ENCODE peak calls at places on chromosomes 6 and 20, in four cellular contexts. T, R, G and U are unnamed samples.

GRCh38 chr6:152146385-152146784 is 338.9 kb downstream of the ESR1 start:
- DNase-seq in T (no peak), R (peak), G (no peak), U (peak)

GRCh38 chr6:127343753-127344659 is 597 bp upstream of the ECHDC1 start:
- DNase-seq in T (peak), R (peak), G (no peak), U (peak)

GRCh38 chr20:35301426-35301825 is 9.2 kb upstream of the FAM83C start:
- DNase-seq in T (no peak), R (no peak), G (no peak), U (no peak)

GRCh38 chr6:52416629-52417151 is 3.5 kb upstream of the EFHC1 start:
- DNase-seq in T (peak), R (no peak), G (no peak), U (peak)

GRCh38 chr20:35504751-35505150 is 24.7 kb downstream of the C20orf173 start:
- DNase-seq in T (no peak), R (no peak), G (no peak), U (no peak)

GRCh38 chr6:33578588-33579011 is 1.5 kb downstream of the BAK1 start:
- DNase-seq in T (no peak), R (no peak), G (no peak), U (no peak)

GRCh38 chr20:38805958-38806854 is 709 bp downstream of the PPP1R16B start:
- DNase-seq in T (no peak), R (no peak), G (no peak), U (no peak)

GRCh38 chr6:13846841-13847240 is 32.5 kb upstream of the MCUR1 start:
- DNase-seq in T (peak), R (no peak), G (no peak), U (no peak)

GRCh38 chr6:19837511-19838441 is 606 bp downstream of the ID4 start:
- DNase-seq in T (peak), R (no peak), G (peak), U (peak)

GRCh38 chr20:2663364-2663886 is 591 bp downstream of the IDH3B start:
- DNase-seq in T (no peak), R (no peak), G (no peak), U (no peak)

GRCh38 chr20:58293453-58293852 is 16.1 kb upstream of the RAB22A start:
- DNase-seq in T (peak), R (no peak), G (no peak), U (no peak)

GRCh38 chr6:130927305-130927704 is 100.1 kb downstream of the SMLR1 start:
- DNase-seq in T (peak), R (no peak), G (no peak), U (peak)

GRCh38 chr20:23937303-23938117 is 51.1 kb downstream of the GGTLC1 start:
- DNase-seq in T (peak), R (no peak), G (peak), U (no peak)

GRCh38 chr20:58054744-58055373 is 173.6 kb downstream of the ANKRD60 start:
- DNase-seq in T (no peak), R (no peak), G (peak), U (no peak)

GRCh38 chr20:48090314-48090713 is 305.0 kb upstream of the SULF2 start:
- DNase-seq in T (no peak), R (no peak), G (no peak), U (no peak)

GRCh38 chr6:140062042-140063041 is 687.9 kb upstream of the CITED2 start:
- DNase-seq in T (no peak), R (peak), G (peak), U (peak)

GRCh38 chr20:36624068-36624813 is 18.7 kb downstream of the RAB5IF start:
- DNase-seq in T (peak), R (no peak), G (peak), U (no peak)

GRCh38 chr6:154938245-154938583 is 56.9 kb upstream of the TIAM2 start:
- DNase-seq in T (no peak), R (no peak), G (peak), U (no peak)

GRCh38 chr20:46963196-46963529 is 68.5 kb downstream of the EYA2 start:
- DNase-seq in T (no peak), R (no peak), G (no peak), U (no peak)

GRCh38 chr6:159988983-159989454 is 20.1 kb downstream of the IGF2R start:
- DNase-seq in T (no peak), R (no peak), G (peak), U (peak)

GRCh38 chr6:140073456-140073855 is 699.0 kb upstream of the CITED2 start:
- DNase-seq in T (no peak), R (no peak), G (no peak), U (no peak)

GRCh38 chr6:51514396-51515051 is 572.9 kb downstream of the PKHD1 start:
- DNase-seq in T (no peak), R (no peak), G (no peak), U (peak)

GRCh38 chr20:41499961-41500725 is 118.0 kb downstream of the CHD6 start:
- DNase-seq in T (no peak), R (no peak), G (no peak), U (peak)

GRCh38 chr6:90413867-90414266 is 117.2 kb upstream of the BACH2 start:
- DNase-seq in T (no peak), R (no peak), G (peak), U (peak)

GRCh38 chr6:34029489-34030280 is 116.2 kb downstream of the GRM4 start:
- DNase-seq in T (no peak), R (no peak), G (no peak), U (no peak)

GRCh38 chr20:63529180-63529860 is 7.9 kb downstream of the PTK6 start:
- DNase-seq in T (no peak), R (no peak), G (no peak), U (no peak)

GRCh38 chr20:16703570-16703969 is 26.3 kb upstream of the SNRPB2 start:
- DNase-seq in T (no peak), R (no peak), G (no peak), U (no peak)

GRCh38 chr6:100116409-100117194 is 122.6 kb upstream of the MCHR2 start:
- DNase-seq in T (peak), R (peak), G (no peak), U (peak)

GRCh38 chr6:31228484-31228883 is 43.4 kb downstream of the HLA-C start:
- DNase-seq in T (no peak), R (no peak), G (no peak), U (no peak)

GRCh38 chr6:4637691-4638433 is 138.3 kb upstream of the CDYL start:
- DNase-seq in T (no peak), R (peak), G (no peak), U (peak)

GRCh38 chr6:148720371-148720770 is 26.5 kb upstream of the UST start:
- DNase-seq in T (no peak), R (no peak), G (no peak), U (peak)

GRCh38 chr20:2640899-2641298 is 11.5 kb upstream of the NOP56 start:
- DNase-seq in T (no peak), R (no peak), G (no peak), U (no peak)

GRCh38 chr6:108694816-108695215 is 134.1 kb downstream of the FOXO3 start:
- DNase-seq in T (no peak), R (no peak), G (no peak), U (no peak)

GRCh38 chr6:132504757-132505156 is 8.2 kb downstream of the STX7 start:
- DNase-seq in T (no peak), R (no peak), G (no peak), U (no peak)

DNA sequence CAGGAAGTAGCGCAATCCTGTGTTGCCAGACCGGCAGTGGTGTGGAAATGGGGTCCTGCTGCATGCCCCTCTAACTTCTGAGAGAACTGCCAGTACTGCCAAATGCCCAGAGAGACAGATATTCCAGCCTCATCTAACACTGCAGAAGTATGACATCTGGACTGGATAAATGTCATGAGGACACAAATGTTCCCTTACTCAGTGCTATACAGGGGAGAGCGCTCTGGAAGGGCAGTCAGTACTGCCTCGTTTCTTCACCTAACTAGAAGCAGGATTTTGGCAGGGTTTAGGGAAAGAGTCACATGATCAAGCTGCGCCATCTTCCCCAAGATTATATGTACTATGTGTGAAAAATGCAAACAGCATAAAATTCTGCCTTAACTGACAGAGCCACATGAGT is 59.8 kb downstream of the B4GALT5 start:
- DNase-seq in T (no peak), R (no peak), G (no peak), U (no peak)
- H3K27ac ChIP-seq in T (no peak), R (no peak), G (no peak), U (no peak)

GRCh38 chr6:85673198-85674139 is 30.8 kb upstream of the SYNCRIP start:
- DNase-seq in T (no peak), R (no peak), G (no peak), U (no peak)
- H3K27ac ChIP-seq in T (no peak), R (no peak), G (no peak), U (no peak)

GRCh38 chr20:44143896-44144295 is 43.1 kb downstream of the JPH2 start:
- DNase-seq in T (no peak), R (no peak), G (no peak), U (no peak)
- H3K27ac ChIP-seq in T (no peak), R (no peak), G (no peak), U (no peak)

DNA sequence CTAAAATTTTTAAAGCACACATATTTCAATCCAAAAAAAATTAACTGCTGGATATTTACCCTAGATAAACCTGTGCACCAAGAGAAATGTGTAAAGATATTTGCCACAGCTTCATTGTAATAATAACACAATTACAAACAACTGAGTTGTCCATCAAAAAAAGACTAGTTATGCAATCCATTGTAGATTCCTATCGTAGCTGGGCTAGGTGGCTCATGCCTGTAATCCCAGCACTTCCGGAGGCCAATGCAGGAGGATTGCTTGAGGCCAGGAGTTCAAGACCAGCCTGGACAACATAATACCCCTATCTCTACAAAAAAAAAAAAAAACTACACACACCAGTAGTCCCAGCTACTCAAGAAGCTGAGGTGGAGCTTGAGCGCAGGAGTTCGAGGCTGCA is 56.6 kb upstream of the CCDC28A start:
- DNase-seq in T (no peak), R (no peak), G (no peak), U (no peak)
- H3K27ac ChIP-seq in T (no peak), R (no peak), G (no peak), U (no peak)

GRCh38 chr20:50387218-50387995 is 122.8 kb upstream of the PTPN1 start:
- DNase-seq in T (no peak), R (no peak), G (no peak), U (no peak)
- H3K27ac ChIP-seq in T (peak), R (no peak), G (peak), U (no peak)

GRCh38 chr6:82954937-82955577 is 110.6 kb downstream of the UBE3D start:
- DNase-seq in T (no peak), R (peak), G (no peak), U (peak)
- H3K27ac ChIP-seq in T (no peak), R (peak), G (no peak), U (peak)

DNA sequence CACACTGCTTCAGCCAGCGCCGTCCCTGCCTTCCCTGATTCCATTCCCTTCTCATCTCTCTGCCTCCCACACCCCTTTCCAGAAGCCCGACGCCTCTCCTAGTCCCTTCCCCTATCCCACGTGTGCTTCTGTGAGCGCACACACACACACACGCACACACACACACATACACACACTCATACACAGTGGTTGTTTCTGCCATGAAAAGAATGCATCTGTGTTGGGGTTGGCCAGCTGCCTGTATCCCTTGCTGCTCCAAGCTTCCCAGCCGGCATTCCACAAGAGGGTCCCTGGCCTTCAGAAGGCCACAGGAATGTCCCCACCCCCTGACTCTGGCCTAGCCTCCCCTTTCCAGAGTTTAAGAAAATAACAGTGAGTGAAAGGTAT is 51.7 kb downstream of the MOCS1 start:
- DNase-seq in T (peak), R (peak), G (no peak), U (peak)
- H3K27ac ChIP-seq in T (no peak), R (peak), G (peak), U (peak)

GRCh38 chr6:114154812-114155211 is 183.9 kb upstream of the HDAC2 start:
- DNase-seq in T (no peak), R (no peak), G (no peak), U (no peak)
- H3K27ac ChIP-seq in T (no peak), R (no peak), G (no peak), U (no peak)

DNA sequence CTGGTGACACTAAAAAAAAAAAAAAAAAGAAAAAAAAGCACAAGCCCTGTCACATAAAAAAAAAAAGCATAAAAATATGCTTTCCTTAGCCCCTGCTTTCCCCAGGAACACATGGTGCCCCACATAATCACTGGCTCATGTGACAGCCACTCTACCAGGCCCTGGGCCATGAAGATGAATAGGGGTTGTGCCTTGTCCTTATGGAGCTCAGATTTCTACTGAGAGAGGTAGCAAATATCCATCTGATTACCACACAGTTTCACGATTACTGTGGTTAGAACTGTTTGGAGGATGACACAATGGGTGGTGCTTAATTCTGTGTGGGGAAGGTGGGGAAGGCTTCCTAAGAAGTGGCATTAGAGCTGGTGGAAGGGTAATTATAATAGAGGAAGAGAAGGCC is 9.3 kb downstream of the RAET1E start:
- DNase-seq in T (no peak), R (no peak), G (no peak), U (peak)
- H3K27ac ChIP-seq in T (no peak), R (no peak), G (no peak), U (no peak)